ENCODE peak calls at places on chromosome 11, in six cellular contexts. T, Y, V, W, Z and R are unnamed samples.

GRCh38 chr11:67278135-67278938 is 10.8 kb upstream of the ANKRD13D start:
- DNase-seq in T (peak), W (no peak), V (no peak), Z (no peak), Y (peak), R (no peak)

GRCh38 chr11:33514079-33514690 is 186.4 kb downstream of the C11orf91 start:
- DNase-seq in T (no peak), Z (no peak), Y (no peak), V (no peak), W (no peak), R (no peak)

GRCh38 chr11:74842967-74843366 is 94.3 kb downstream of the RNF169 start:
- DNase-seq in Z (no peak), T (no peak), V (no peak), W (no peak), Y (no peak), R (no peak)

GRCh38 chr11:107702109-107702660 is 9.7 kb downstream of the SLN start:
- DNase-seq in W (no peak), V (no peak), Z (no peak), T (no peak), Y (no peak), R (no peak)

GRCh38 chr11:126595560-126595959 is 240.1 kb downstream of the ST3GAL4 start:
- DNase-seq in Y (no peak), T (no peak), Z (no peak), V (no peak), W (no peak), R (no peak)

GRCh38 chr11:26753738-26754504 is 32.1 kb upstream of the SLC5A12 start:
- DNase-seq in Y (no peak), V (peak), W (peak), T (peak), Z (peak), R (peak)

GRCh38 chr11:4134844-4135243 is 40.2 kb downstream of the RRM1 start:
- DNase-seq in Y (no peak), V (no peak), W (no peak), Z (no peak), T (no peak), R (no peak)

GRCh38 chr11:7311903-7312302 is 60.2 kb downstream of the SYT9 start:
- DNase-seq in V (no peak), Z (no peak), T (no peak), W (no peak), Y (no peak), R (no peak)

DNA sequence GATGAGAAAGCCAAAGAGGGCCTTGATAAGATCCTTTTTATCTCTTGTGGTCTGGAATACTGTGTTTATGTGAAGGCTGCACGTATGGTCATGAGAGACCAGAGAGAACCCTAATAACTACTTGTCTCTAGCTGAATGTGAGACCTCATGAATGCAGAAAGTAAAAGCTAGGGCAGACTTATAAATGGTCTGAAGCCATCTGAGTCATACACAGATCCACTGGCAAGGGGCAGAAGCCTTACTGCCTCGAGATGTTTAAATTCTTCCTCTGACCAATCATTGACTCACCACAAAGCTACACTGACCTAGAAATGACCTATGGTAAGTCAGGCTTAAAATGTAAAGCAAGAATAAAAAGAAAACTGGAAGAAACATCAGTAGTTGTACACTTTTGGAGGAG is 22.7 kb upstream of the OR4B1 start:
- DNase-seq in Z (no peak), W (no peak), V (no peak), Y (no peak), T (no peak), R (no peak)
- H3K4me3 ChIP-seq in Z (no peak), W (no peak), V (no peak), Y (no peak), T (no peak), R (no peak)

GRCh38 chr11:35003658-35004057 is 87.2 kb downstream of the PDHX start:
- DNase-seq in T (no peak), Z (no peak), Y (no peak), V (no peak), W (no peak), R (no peak)
- H3K27ac ChIP-seq in T (no peak), Z (no peak), Y (no peak), V (no peak), W (no peak), R (no peak)

DNA sequence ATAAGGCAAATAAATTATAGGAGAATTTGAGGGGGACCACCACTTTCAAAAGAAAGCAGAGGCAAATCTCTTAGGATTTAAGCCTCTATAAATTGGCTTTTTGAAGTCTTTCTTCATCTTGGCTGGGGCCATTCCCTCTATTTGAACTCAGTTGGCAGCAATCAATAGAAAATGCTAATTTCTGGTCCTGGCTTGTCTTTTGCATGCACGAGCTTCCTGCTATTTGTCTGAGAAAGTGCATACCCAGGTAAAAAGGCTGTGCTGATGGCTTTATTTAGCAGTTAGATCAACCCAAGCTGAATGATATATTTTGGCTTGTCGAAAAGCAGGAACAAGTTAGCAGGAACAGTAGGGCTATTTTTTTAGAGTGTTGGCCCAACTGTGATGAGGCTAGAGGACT is 64.1 kb upstream of the GRAMD1B start:
- DNase-seq in W (no peak), T (no peak), Y (no peak), Z (no peak), V (no peak), R (no peak)
- TF ChIP-seq POLR2A in W (no peak), T (no peak), Y (no peak), Z (no peak), V (no peak), R (no peak)

DNA sequence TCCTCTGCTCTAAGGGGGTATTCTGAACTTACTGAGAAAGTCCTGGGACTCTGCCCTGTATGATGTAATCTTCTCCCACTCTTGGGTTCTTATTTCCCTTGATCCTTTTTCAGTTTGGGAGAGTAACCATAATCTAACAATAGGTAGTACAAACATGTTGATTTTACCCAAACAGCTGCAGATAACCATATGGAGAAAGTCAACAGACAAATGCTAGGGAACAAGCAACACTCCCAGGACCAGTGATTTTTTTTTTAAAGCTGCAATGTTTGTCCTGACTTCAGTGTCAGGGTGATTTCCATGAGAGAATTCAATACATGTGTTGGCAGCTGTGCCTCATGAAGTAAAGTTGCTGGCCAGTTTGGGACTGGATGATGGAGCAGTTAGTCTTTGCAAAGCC is 156.5 kb downstream of the FCHSD2 start:
- DNase-seq in T (peak), W (no peak), Z (no peak), Y (no peak), V (no peak), R (no peak)
- H3K4me3 ChIP-seq in T (no peak), W (no peak), Z (no peak), Y (no peak), V (no peak), R (no peak)

DNA sequence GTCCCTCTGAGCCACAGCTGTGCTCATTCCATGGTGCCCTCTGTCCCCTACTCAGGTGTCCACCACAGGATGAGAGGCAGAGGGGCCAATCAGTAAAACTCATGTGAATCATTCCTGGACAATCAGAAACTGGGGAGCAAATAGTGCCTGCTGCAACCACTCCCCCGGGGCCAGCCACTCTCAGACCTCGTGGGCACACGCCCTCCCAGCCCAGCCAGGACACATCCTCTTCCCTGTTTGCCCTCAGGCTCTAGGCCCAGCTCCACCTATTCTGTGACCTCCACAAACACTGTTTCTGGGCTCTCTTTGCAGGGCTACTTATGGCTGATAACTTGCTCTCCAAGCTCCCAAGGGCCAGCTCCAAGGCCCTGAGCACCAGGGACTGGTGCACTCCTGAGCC is 14.0 kb upstream of the KCTD14 start:
- DNase-seq in T (peak), W (no peak), Z (no peak), V (no peak), Y (no peak), R (no peak)
- H3K27ac ChIP-seq in T (peak), W (no peak), Z (no peak), V (no peak), Y (no peak), R (no peak)

DNA sequence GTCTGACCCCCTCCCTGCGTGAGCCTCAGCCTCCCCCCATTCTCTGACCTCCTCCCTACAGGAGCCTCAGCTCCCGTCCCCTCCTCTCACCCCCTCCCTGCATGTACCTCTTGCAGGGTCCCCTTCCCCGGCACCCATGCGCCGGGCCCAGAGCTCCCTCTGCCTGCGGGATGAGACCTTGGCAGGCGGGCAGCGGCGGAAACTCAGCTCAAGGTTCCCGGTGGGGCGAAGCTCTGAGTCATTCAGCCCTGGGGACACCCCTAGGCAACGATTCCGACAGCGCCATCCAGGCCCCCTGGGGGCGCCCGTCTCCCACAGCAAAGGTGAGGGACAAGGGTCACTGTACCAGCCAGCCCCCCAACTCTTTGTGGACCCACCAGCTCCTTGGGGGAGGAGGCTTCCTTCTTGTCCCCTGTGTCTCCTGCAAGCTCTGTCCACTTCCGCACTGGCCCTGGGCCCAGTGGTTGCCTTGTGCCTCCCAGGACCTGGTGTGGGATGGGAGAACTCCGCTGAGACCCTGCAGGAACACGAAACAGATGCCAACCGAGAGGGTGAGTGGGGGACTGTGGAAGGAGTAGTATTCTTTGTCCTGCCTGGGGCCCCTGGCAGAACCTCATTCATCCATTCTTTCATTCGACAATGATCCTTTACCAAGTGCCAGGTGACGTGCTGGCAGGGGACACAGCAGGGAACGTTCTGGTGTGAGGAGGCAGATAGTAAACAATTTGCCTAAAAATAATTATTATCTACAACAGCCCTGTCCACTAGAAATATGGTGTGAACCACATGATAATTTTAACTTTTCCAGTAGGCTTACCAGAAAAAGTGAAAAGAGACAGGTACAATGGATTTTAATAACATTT is 3.7 kb upstream of the RPS6KA4 start:
- DNase-seq in T (peak), W (peak), V (peak), Y (no peak), Z (peak), R (peak)
- TF ChIP-seq POLR2A in T (peak), W (no peak), V (no peak), Y (no peak), Z (no peak), R (no peak)

GRCh38 chr11:36408476-36409136 is 101.5 kb downstream of the TRAF6 start:
- DNase-seq in Z (no peak), W (no peak), T (no peak), Y (no peak), V (no peak), R (no peak)
- H3K4me3 ChIP-seq in Z (no peak), W (no peak), T (no peak), Y (no peak), V (no peak), R (no peak)

DNA sequence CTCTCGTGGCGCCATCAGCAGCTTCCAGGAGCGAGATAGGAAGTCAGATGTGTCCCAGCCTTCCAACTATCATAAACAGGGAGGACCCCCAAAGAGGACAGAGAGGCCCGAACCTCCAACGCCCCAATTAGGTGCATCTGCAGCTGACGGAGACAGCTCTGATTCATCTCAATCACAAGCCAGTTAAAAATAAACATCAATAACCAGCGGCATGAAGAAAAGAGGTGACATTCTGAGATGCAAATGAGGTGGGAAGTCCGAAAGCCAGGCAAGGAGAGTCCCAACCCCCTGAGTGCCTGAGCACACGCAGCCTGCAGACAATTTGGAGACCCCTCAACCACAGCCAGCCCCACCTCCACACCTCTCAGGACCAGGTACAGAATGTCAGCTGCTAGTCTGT is 28.1 kb upstream of the IGSF9B start:
- DNase-seq in V (no peak), T (no peak), Z (no peak), W (no peak), Y (no peak), R (no peak)
- H3K27ac ChIP-seq in V (no peak), T (no peak), Z (no peak), W (no peak), Y (no peak), R (no peak)

DNA sequence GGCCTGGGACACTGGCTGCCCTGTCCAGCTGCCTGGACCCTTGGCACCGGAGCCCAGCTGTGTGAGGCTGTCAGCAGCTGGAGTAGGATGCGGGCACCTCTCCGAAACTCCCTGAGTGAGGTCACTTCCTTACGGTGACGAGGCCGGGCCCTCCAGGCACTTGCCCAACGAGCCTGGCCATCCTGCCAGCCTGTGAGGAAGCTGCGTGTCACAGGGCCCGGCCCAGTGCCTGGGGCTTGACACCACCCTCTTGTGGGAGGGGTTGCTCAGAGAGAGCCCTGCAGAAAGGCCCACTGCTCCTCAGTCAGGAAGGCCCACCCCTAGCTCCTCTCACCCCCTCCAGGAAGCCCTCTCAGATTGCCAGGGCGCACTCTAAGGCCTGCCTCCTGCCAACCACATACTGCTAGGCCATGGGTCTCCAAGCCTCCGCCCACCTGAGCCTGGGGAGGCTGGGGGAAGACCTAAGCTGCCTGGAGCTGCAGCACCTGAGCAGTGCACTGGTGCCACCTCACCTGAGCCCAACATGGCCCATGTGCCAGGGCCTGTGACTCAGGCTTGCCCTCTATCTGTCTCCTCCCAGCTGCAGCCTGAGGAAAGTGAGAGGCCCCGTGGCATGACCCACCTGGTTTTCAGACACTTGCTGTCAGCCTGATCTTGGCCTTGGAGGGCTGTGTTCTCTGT is 4.3 kb upstream of the PHLDA2 start:
- DNase-seq in W (peak), Y (peak), V (no peak), Z (no peak), T (peak), R (peak)
- TF ChIP-seq POLR2A in W (no peak), Y (no peak), V (no peak), Z (peak), T (peak), R (no peak)